ENCODE peak calls at places on chromosomes 6 and 20, in four cellular contexts. X is iPS-NIHi11, U is cardiac fibroblast, P is smooth muscle cell of the brain vasculature. H is an unnamed sample.
A peak's percentile ranks its signal among the peaks of the same experiment; 100 is the strongest.

GRCh38 chr20:19361801-19362200 is 149.4 kb downstream of the SLC24A3 start:
- DNase-seq in U (no peak), X (no peak), P (no peak), H (no peak)

GRCh38 chr6:104688283-104688969 is 171.3 kb downstream of the HACE1 start:
- DNase-seq in X (no peak), P (no peak), U (no peak), H (no peak)

GRCh38 chr6:82954937-82955577 is 110.6 kb downstream of the UBE3D start:
- DNase-seq in P (no peak), U (peak; percentile 79), X (no peak), H (peak; percentile 93)

GRCh38 chr20:43032459-43032858 is 157.2 kb downstream of the PTPRT start:
- DNase-seq in P (no peak), U (no peak), X (peak; percentile 23), H (no peak)

GRCh38 chr20:316316-317068 is 8.9 kb upstream of the SOX12 start:
- DNase-seq in P (no peak), U (peak; percentile 54), X (no peak), H (peak; percentile 29)

GRCh38 chr6:134706153-134706552 is 243.7 kb downstream of the ALDH8A1 start:
- DNase-seq in P (no peak), U (no peak), X (peak; percentile 35), H (no peak)

GRCh38 chr6:85126448-85127178 is 323.3 kb upstream of the NT5E start:
- DNase-seq in P (no peak), U (peak; percentile 67), X (peak; percentile 70), H (peak; percentile 33)

GRCh38 chr6:52392944-52393343 is 27.2 kb upstream of the EFHC1 start:
- DNase-seq in P (no peak), X (no peak), U (peak; percentile 84), H (peak; percentile 26)

GRCh38 chr20:37839432-37839827 is 63.5 kb upstream of the VSTM2L start:
- DNase-seq in X (no peak), U (no peak), P (no peak), H (no peak)

GRCh38 chr6:157535354-157536217 is 154.6 kb downstream of the ZDHHC14 start:
- DNase-seq in U (peak; percentile 81), X (no peak), P (no peak), H (peak; percentile 99)

GRCh38 chr6:30687659-30688431 is 1.4 kb upstream of the PPP1R18 start:
- DNase-seq in U (peak; percentile 51), X (no peak), P (no peak), H (no peak)

GRCh38 chr20:14956026-14956425 is 618.6 kb upstream of the FLRT3 start:
- DNase-seq in U (no peak), P (no peak), X (no peak), H (no peak)

GRCh38 chr6:68468244-68468884 is 166.7 kb upstream of the ADGRB3 start:
- DNase-seq in P (no peak), X (peak; percentile 7), U (peak; percentile 3), H (no peak)

GRCh38 chr6:26336355-26337198 is 28.4 kb upstream of the BTN3A2 start:
- DNase-seq in X (no peak), P (no peak), U (peak; percentile 70), H (peak; percentile 78)

GRCh38 chr6:31871068-31871659 is 7.6 kb downstream of the SLC44A4 start:
- DNase-seq in U (peak; percentile 6), P (no peak), X (peak; percentile 38), H (peak; percentile 23)

GRCh38 chr20:18983796-18984195 is 170.2 kb downstream of the SCP2D1 start:
- DNase-seq in U (no peak), P (no peak), X (no peak), H (no peak)

GRCh38 chr20:4045741-4046140 is 30.4 kb upstream of the RNF24 start:
- DNase-seq in P (no peak), U (peak; percentile 74), X (no peak), H (no peak)

GRCh38 chr6:147227770-147228320 is 23.6 kb downstream of the STXBP5 start:
- DNase-seq in X (no peak), U (no peak), P (no peak), H (no peak)

GRCh38 chr6:121851056-121851455 is 415.6 kb downstream of the GJA1 start:
- DNase-seq in X (peak; percentile 44), P (no peak), U (no peak), H (no peak)

GRCh38 chr6:76852776-76853175 is 610.5 kb downstream of the HTR1B start:
- DNase-seq in U (peak; percentile 51), P (no peak), X (no peak), H (peak; percentile 56)

GRCh38 chr20:44765647-44766367 is 20.1 kb downstream of the KCNK15 start:
- DNase-seq in U (no peak), X (peak; percentile 41), P (no peak), H (peak; percentile 49)

GRCh38 chr20:41501376-41501775 is 116.8 kb downstream of the CHD6 start:
- DNase-seq in X (no peak), P (no peak), U (no peak), H (no peak)